ENCODE peak calls at places on chromosome 1, in four cellular contexts. Y is stromal cell of bone marrow, J is AG04450, W is tibial nerve. U is an unnamed sample.

GRCh38 chr1:94580367-94581115 is 39.0 kb upstream of the F3 start:
- DNase-seq in Y (no peak), J (no peak), W (no peak), U (no peak)

GRCh38 chr1:30373471-30374399 is 349.6 kb downstream of the MATN1 start:
- DNase-seq in Y (no peak), W (no peak), J (no peak), U (no peak)

GRCh38 chr1:5844442-5844841 is 147.8 kb downstream of the NPHP4 start:
- DNase-seq in W (no peak), J (no peak), Y (no peak), U (no peak)

GRCh38 chr1:88302843-88303486 is 381.1 kb upstream of the PKN2 start:
- DNase-seq in W (peak; percentile 14), J (peak; percentile 24), Y (peak; percentile 21), U (peak; percentile 21)

GRCh38 chr1:206900149-206900548 is 2.9 kb downstream of the IL24 start:
- DNase-seq in W (no peak), J (no peak), Y (no peak), U (no peak)

GRCh38 chr1:247373721-247374141 is 42.1 kb upstream of the ZNF496 start:
- DNase-seq in W (peak; percentile 70), J (no peak), Y (no peak), U (no peak)

GRCh38 chr1:8388732-8389562 is 71.0 kb downstream of the SLC45A1 start:
- DNase-seq in J (no peak), Y (no peak), W (no peak), U (no peak)

GRCh38 chr1:22383526-22384291 is 67.9 kb upstream of the ZBTB40 start:
- DNase-seq in W (no peak), Y (no peak), J (no peak), U (no peak)

GRCh38 chr1:186208405-186209129 is 166.5 kb downstream of the TPR start:
- DNase-seq in W (no peak), J (no peak), Y (no peak), U (no peak)

GRCh38 chr1:11682799-11683198 is 1.9 kb upstream of the MAD2L2 start:
- DNase-seq in Y (no peak), W (no peak), J (no peak), U (no peak)

GRCh38 chr1:91752324-91752723 is 133.6 kb downstream of the TGFBR3 start:
- DNase-seq in Y (no peak), W (no peak), J (no peak), U (no peak)

GRCh38 chr1:41806472-41807155 is 112.1 kb downstream of the HIVEP3 start:
- DNase-seq in W (no peak), J (no peak), Y (no peak), U (no peak)

GRCh38 chr1:65260851-65261473 is 48.4 kb upstream of the DNAJC6 start:
- DNase-seq in J (no peak), W (no peak), Y (peak; percentile 79), U (peak; percentile 27)

GRCh38 chr1:17979815-17980214 is 127.8 kb upstream of the IGSF21 start:
- DNase-seq in W (no peak), Y (no peak), J (no peak), U (no peak)

GRCh38 chr1:54409156-54410142 is 3.3 kb upstream of the SSBP3 start:
- DNase-seq in W (no peak), Y (no peak), J (no peak), U (no peak)

GRCh38 chr1:1510912-1511532 is 940 bp upstream of the ATAD3A start:
- DNase-seq in J (no peak), W (no peak), Y (no peak), U (no peak)

GRCh38 chr1:235781807-235782206 is 84.9 kb downstream of the LYST start:
- DNase-seq in Y (peak; percentile 25), J (no peak), W (no peak), U (no peak)

GRCh38 chr1:151399890-151400235 is 490 bp downstream of the PSMB4 start:
- DNase-seq in J (no peak), W (no peak), Y (peak; percentile 3), U (no peak)

GRCh38 chr1:11569954-11570353 is 84.3 kb downstream of the FBXO2 start:
- DNase-seq in J (no peak), Y (no peak), W (no peak), U (no peak)

GRCh38 chr1:167819849-167820683 is 93.9 kb downstream of the ADCY10 start:
- DNase-seq in Y (peak; percentile 90), J (peak; percentile 63), W (peak; percentile 31), U (peak; percentile 40)

GRCh38 chr1:200483491-200484143 is 73.8 kb upstream of the ZNF281 start:
- DNase-seq in Y (peak; percentile 97), W (peak; percentile 12), J (peak; percentile 92), U (peak; percentile 82)

GRCh38 chr1:43005460-43006351 is 47.0 kb upstream of the SLC2A1 start:
- DNase-seq in J (no peak), Y (no peak), W (no peak), U (no peak)

GRCh38 chr1:22971161-22972062 is 1.3 kb downstream of the LACTBL1 start:
- DNase-seq in W (no peak), Y (no peak), J (no peak), U (no peak)

GRCh38 chr1:64961923-64962322 is 4.4 kb downstream of the JAK1 start:
- DNase-seq in J (no peak), Y (no peak), W (no peak), U (no peak)

GRCh38 chr1:230102472-230102871 is 35.4 kb downstream of the GALNT2 start:
- DNase-seq in Y (no peak), W (no peak), J (no peak), U (no peak)

GRCh38 chr1:19647643-19648042 is 3.5 kb downstream of the NBL1 start:
- DNase-seq in Y (no peak), W (no peak), J (no peak), U (no peak)

GRCh38 chr1:229063154-229063553 is 207.8 kb upstream of the RAB4A start:
- DNase-seq in W (no peak), J (no peak), Y (no peak), U (no peak)

GRCh38 chr1:115299266-115299665 is 38.8 kb downstream of the NGF start:
- DNase-seq in Y (no peak), J (no peak), W (no peak), U (no peak)

U was measured in fibroblast of the conjunctiva.